ENCODE peak calls at places on chromosomes 13 and 19, in six cellular contexts. W is A549, S is HepG2, M is GM12878, H is endothelial cell of umbilical vein, G is K562. Y is an unnamed sample.

GRCh38 chr13:23845309-23845708 is 43.9 kb downstream of the MIPEP start:
- DNase-seq in S (no peak), W (no peak), G (no peak), H (no peak), M (no peak), Y (no peak)

GRCh38 chr19:50725218-50725931 is 2.2 kb downstream of the CLEC11A start:
- DNase-seq in M (no peak), G (no peak), W (no peak), S (no peak), H (no peak), Y (no peak)

GRCh38 chr19:11268783-11269267 is 6.5 kb upstream of the DOCK6 start:
- DNase-seq in H (peak), S (peak), W (no peak), M (no peak), G (peak), Y (peak)

GRCh38 chr19:30111456-30111855 is 169.4 kb downstream of the URI1 start:
- DNase-seq in H (no peak), W (no peak), M (no peak), S (no peak), G (no peak), Y (peak)

GRCh38 chr13:113930711-113931637 is 42.9 kb downstream of the C13orf46 start:
- DNase-seq in S (no peak), W (no peak), G (no peak), M (peak), H (no peak), Y (peak)

GRCh38 chr19:1268392-1269064 is 604 bp upstream of the CIRBP start:
- DNase-seq in M (no peak), W (no peak), H (no peak), S (no peak), G (no peak), Y (no peak)

GRCh38 chr13:111177081-111177711 is 62.1 kb downstream of the ARHGEF7 start:
- DNase-seq in W (no peak), S (no peak), M (no peak), H (peak), G (no peak), Y (no peak)

GRCh38 chr19:17337675-17338439 is 504 bp downstream of the GTPBP3 start:
- DNase-seq in M (no peak), H (no peak), G (peak), W (no peak), S (no peak), Y (peak)

GRCh38 chr13:60369242-60369641 is 27.8 kb upstream of the TDRD3 start:
- DNase-seq in S (no peak), W (peak), G (no peak), H (no peak), M (no peak), Y (no peak)

GRCh38 chr13:113785051-113786010 is 26.3 kb downstream of the TMEM255B start:
- DNase-seq in H (peak), S (no peak), W (no peak), G (no peak), M (no peak), Y (peak)

GRCh38 chr19:38062959-38063786 is 156.2 kb downstream of the SIPA1L3 start:
- DNase-seq in G (no peak), W (no peak), H (no peak), S (no peak), M (no peak), Y (no peak)

GRCh38 chr19:17468302-17469091 is 1.8 kb upstream of the SLC27A1 start:
- DNase-seq in W (no peak), M (no peak), H (no peak), S (no peak), G (no peak), Y (no peak)

GRCh38 chr13:44651724-44652123 is 75.6 kb upstream of the TSC22D1 start:
- DNase-seq in H (no peak), W (no peak), G (no peak), S (no peak), M (no peak), Y (no peak)

GRCh38 chr13:53411443-53411842 is 382.8 kb downstream of the OLFM4 start:
- DNase-seq in S (no peak), M (no peak), H (no peak), W (no peak), G (no peak), Y (no peak)

GRCh38 chr19:6279931-6280591 is at the start of gene MLLT1:
- DNase-seq in S (peak), H (peak), M (peak), G (peak), W (peak), Y (peak)
- TF ChIP-seq POLR2A in S (no peak), H (no peak), M (peak), G (no peak), W (no peak), Y (no peak)

GRCh38 chr19:49468746-49469447 is 5.1 kb upstream of the FLT3LG start:
- DNase-seq in M (peak), H (no peak), G (peak), W (no peak), S (no peak), Y (peak)
- TF ChIP-seq MYC in M (no peak), H (no peak), G (no peak), W (no peak), S (no peak), Y (no peak)

DNA sequence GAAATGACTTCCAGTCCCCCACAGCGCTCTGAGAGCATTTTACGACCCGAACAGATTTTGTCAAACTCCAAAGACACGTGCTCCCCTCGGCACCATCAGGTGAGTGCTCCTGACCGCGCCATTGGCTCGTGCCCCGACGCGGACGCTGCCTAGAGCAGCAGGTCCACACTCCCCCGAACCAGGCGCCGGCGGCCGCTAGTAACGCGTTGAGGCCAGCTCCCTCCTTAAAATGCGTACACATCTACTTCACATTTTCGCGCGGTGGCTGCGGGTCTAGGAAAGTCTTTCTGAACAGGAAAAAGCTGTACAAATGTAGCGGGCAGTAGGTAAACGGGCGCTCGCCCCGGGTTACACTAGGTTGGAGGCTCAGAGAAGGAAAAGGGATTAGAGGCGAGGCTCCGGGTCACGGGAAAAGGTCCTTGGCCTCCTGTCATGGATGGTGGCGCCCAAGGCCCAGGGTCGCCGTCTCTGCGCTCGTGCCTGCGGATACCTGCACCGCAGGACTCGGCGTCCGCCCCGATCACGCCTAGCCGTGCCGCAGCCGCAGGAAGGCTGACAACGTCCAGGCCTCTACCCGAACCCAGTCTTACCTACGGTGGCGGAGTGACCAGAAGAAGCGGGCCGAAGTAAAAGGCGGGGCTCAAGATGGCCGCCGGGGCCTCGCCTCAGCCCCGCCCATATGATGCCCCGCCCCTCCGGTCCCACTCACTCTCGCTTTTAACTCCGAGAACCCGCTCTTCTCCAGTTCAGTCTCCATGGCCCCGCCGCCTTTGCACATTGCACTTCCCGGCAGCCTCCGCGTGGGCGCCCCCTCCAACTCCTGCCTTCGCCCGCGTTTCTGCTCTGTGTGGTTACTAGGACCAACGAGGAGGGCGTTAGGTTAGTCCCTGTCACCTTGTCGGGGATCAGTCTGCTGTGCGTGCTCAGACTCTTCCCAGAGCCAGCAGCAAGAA is at the start of gene ESD:
- DNase-seq in H (peak), M (peak), G (peak), W (peak), S (peak), Y (peak)
- TF ChIP-seq POLR2A in H (peak), M (peak), G (peak), W (peak), S (peak), Y (peak)

GRCh38 chr13:41306271-41307150 is 4.6 kb upstream of the NAA16 start:
- DNase-seq in M (no peak), H (peak), S (no peak), G (no peak), W (no peak), Y (no peak)
- TF ChIP-seq MYC in M (no peak), H (no peak), S (no peak), G (no peak), W (no peak), Y (no peak)

GRCh38 chr19:3373971-3374368 is 7.6 kb downstream of the NFIC start:
- DNase-seq in W (no peak), S (no peak), M (no peak), H (no peak), G (no peak), Y (no peak)

GRCh38 chr19:3374369-3375112 is 8.2 kb downstream of the NFIC start:
- DNase-seq in W (no peak), G (peak), H (no peak), S (no peak), M (no peak), Y (peak)

GRCh38 chr19:3378352-3379146 is 12.2 kb downstream of the NFIC start:
- DNase-seq in G (peak), M (no peak), S (no peak), H (no peak), W (no peak), Y (no peak)

GRCh38 chr19:3372413-3372812 is 6.0 kb downstream of the NFIC start:
- DNase-seq in H (no peak), S (no peak), G (no peak), M (no peak), W (no peak), Y (no peak)

GRCh38 chr19:3375221-3376088 is 9.1 kb downstream of the NFIC start:
- DNase-seq in S (no peak), G (peak), W (no peak), M (no peak), H (peak), Y (no peak)
- TF ChIP-seq POLR2A in S (no peak), G (no peak), W (no peak), M (no peak), H (no peak), Y (no peak)

DNA sequence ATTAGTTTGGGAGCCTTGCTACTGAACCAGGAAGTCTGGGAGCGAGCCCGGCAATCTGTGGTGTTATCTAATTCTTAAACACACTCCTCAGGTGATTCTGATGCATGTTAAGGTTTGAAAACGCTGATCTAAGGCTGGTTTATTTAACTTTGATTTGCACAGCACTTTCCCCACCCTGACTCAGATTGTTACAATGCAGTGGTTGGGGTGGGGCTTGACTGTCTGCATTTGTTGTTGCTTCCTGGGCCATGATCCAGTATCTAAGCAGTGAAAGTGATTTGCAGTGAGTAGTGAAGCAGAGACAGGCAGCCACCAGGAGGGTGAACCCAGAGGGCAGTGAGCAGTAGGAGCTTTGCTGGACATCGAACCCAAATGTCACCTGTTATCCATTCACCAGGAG is 81.6 kb upstream of the ARGLU1 start:
- DNase-seq in G (no peak), W (no peak), H (no peak), M (no peak), S (no peak), Y (no peak)
- TF ChIP-seq MYC in G (no peak), W (no peak), H (no peak), M (no peak), S (no peak), Y (no peak)

GRCh38 chr19:3274245-3275067 is 50.0 kb downstream of the CELF5 start:
- DNase-seq in W (no peak), S (no peak), M (no peak), H (no peak), G (no peak), Y (no peak)

GRCh38 chr19:3272532-3272931 is 48.1 kb downstream of the CELF5 start:
- DNase-seq in H (no peak), G (no peak), S (no peak), M (no peak), W (no peak), Y (no peak)

GRCh38 chr19:3270908-3271307 is 46.4 kb downstream of the CELF5 start:
- DNase-seq in G (peak), M (no peak), S (peak), H (no peak), W (no peak), Y (peak)

GRCh38 chr19:3275068-3275582 is 50.7 kb downstream of the CELF5 start:
- DNase-seq in S (peak), H (no peak), M (no peak), G (peak), W (peak), Y (peak)

GRCh38 chr19:3272952-3273351 is 48.5 kb downstream of the CELF5 start:
- DNase-seq in H (no peak), G (no peak), S (no peak), W (no peak), M (no peak), Y (no peak)
- TF ChIP-seq POLR2A in H (no peak), G (no peak), S (no peak), W (no peak), M (no peak), Y (no peak)